ENCODE peak calls at places on chromosome 2, in ten cellular contexts. T, W, A, V, E, N, G, R, X and Q are unnamed samples.

GRCh38 chr2:175931751-175932295 is 70.2 kb downstream of the LNPK start:
- DNase-seq in T (no peak), W (no peak), A (no peak), V (no peak), E (no peak), N (peak; percentile 87), G (no peak), R (no peak), X (no peak), Q (no peak)

GRCh38 chr2:15982285-15982967 is 42.1 kb downstream of the MYCN start:
- DNase-seq in T (no peak), W (no peak), A (no peak), V (no peak), E (no peak), N (no peak), G (no peak), R (no peak), X (no peak), Q (no peak)

GRCh38 chr2:136310005-136310495 is 192.1 kb upstream of the CXCR4 start:
- DNase-seq in T (no peak), W (no peak), A (no peak), V (no peak), E (no peak), N (no peak), G (no peak), R (no peak), X (no peak), Q (no peak)

GRCh38 chr2:42252464-42252863 is 83.3 kb downstream of the EML4 start:
- DNase-seq in T (no peak), W (no peak), A (no peak), V (no peak), E (peak; percentile 17), N (no peak), G (no peak), R (no peak), X (no peak), Q (no peak)

GRCh38 chr2:104043864-104044263 is 810.1 kb upstream of the POU3F3 start:
- DNase-seq in T (peak; percentile 8), W (no peak), A (no peak), V (no peak), E (no peak), N (no peak), G (no peak), R (no peak), X (peak; percentile 10), Q (no peak)

GRCh38 chr2:128809256-128809636 is 490.6 kb upstream of the HS6ST1 start:
- DNase-seq in T (no peak), W (no peak), A (no peak), V (no peak), E (no peak), N (no peak), G (no peak), R (no peak), X (no peak), Q (no peak)

GRCh38 chr2:21099281-21099907 is 24.4 kb upstream of the TDRD15 start:
- DNase-seq in T (no peak), W (no peak), A (no peak), V (no peak), E (no peak), N (no peak), G (no peak), R (no peak), X (no peak), Q (no peak)

GRCh38 chr2:181356526-181356925 is 100.7 kb upstream of the ITGA4 start:
- DNase-seq in T (no peak), W (no peak), A (no peak), V (no peak), E (no peak), N (no peak), G (no peak), R (no peak), X (no peak), Q (no peak)

GRCh38 chr2:62663443-62663842 is 42.1 kb upstream of the EHBP1 start:
- DNase-seq in T (no peak), W (no peak), A (no peak), V (no peak), E (no peak), N (peak; percentile 97), G (no peak), R (no peak), X (no peak), Q (no peak)

GRCh38 chr2:62661263-62661635 is 44.3 kb upstream of the EHBP1 start:
- DNase-seq in T (no peak), W (no peak), A (no peak), V (no peak), E (no peak), N (no peak), G (no peak), R (no peak), X (no peak), Q (no peak)

GRCh38 chr2:62663920-62664319 is 41.6 kb upstream of the EHBP1 start:
- DNase-seq in T (no peak), W (no peak), A (no peak), V (no peak), E (no peak), N (no peak), G (no peak), R (no peak), X (no peak), Q (no peak)

GRCh38 chr2:62662131-62662530 is 43.4 kb upstream of the EHBP1 start:
- DNase-seq in T (no peak), W (no peak), A (no peak), V (no peak), E (no peak), N (no peak), G (no peak), R (no peak), X (no peak), Q (no peak)

DNA sequence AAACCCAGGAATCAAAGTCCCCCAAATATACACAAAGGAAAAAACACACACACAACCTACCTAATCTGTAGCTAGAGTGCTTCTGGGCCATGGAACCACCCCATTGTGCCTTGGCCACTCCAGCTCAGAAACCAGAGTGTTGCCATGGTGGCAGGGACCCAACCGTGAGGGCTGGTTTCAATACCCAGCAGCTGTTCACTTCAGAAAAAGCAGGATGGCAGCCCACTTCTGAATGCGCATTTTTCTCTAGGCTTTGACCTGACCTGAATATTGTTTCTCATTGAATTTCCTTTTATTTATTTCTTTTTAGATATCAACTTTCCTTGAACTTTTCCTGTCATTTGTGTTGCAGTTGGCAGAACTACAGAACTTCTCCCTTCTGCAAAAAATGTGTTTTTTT is 43.0 kb upstream of the EHBP1 start:
- DNase-seq in T (peak; percentile 17), W (no peak), A (peak; percentile 13), V (no peak), E (no peak), N (peak; percentile 47), G (no peak), R (no peak), X (no peak), Q (peak; percentile 49)
- H3K4me1 ChIP-seq in T (peaks cover 33% of the 10 kb centered on the region), W (no peaks in the 10 kb centered on the region), A (peaks cover 6% of the 10 kb centered on the region), V (peaks cover 52% of the 10 kb centered on the region), E (no peaks in the 10 kb centered on the region), N (peaks cover 24% of the 10 kb centered on the region), G (no peaks in the 10 kb centered on the region), R (peaks cover 45% of the 10 kb centered on the region), X (peaks cover 7% of the 10 kb centered on the region), Q (peaks cover 9% of the 10 kb centered on the region)

GRCh38 chr2:62195421-62196277 is at the start of gene B3GNT2:
- DNase-seq in T (peak; percentile 90), W (peak; percentile 74), A (peak; percentile 84), V (peak; percentile 88), E (peak; percentile 82), N (peak; percentile 61), G (peak; percentile 82), R (peak; percentile 88), X (peak; percentile 88), Q (peak; percentile 88)

GRCh38 chr2:62192811-62193210 is 3.1 kb upstream of the B3GNT2 start:
- DNase-seq in T (no peak), W (no peak), A (no peak), V (no peak), E (no peak), N (no peak), G (no peak), R (no peak), X (no peak), Q (no peak)

GRCh38 chr2:62196278-62196901 is 475 bp downstream of the B3GNT2 start:
- DNase-seq in T (peak; percentile 49), W (peak; percentile 55), A (peak; percentile 63), V (peak; percentile 79), E (peak; percentile 62), N (no peak), G (peak; percentile 62), R (peak; percentile 83), X (peak; percentile 64), Q (peak; percentile 62)

GRCh38 chr2:62197017-62197586 is 1.2 kb downstream of the B3GNT2 start:
- DNase-seq in T (peak; percentile 23), W (peak; percentile 31), A (peak; percentile 29), V (peak; percentile 69), E (peak; percentile 58), N (no peak), G (peak; percentile 57), R (peak; percentile 57), X (no peak), Q (no peak)

DNA sequence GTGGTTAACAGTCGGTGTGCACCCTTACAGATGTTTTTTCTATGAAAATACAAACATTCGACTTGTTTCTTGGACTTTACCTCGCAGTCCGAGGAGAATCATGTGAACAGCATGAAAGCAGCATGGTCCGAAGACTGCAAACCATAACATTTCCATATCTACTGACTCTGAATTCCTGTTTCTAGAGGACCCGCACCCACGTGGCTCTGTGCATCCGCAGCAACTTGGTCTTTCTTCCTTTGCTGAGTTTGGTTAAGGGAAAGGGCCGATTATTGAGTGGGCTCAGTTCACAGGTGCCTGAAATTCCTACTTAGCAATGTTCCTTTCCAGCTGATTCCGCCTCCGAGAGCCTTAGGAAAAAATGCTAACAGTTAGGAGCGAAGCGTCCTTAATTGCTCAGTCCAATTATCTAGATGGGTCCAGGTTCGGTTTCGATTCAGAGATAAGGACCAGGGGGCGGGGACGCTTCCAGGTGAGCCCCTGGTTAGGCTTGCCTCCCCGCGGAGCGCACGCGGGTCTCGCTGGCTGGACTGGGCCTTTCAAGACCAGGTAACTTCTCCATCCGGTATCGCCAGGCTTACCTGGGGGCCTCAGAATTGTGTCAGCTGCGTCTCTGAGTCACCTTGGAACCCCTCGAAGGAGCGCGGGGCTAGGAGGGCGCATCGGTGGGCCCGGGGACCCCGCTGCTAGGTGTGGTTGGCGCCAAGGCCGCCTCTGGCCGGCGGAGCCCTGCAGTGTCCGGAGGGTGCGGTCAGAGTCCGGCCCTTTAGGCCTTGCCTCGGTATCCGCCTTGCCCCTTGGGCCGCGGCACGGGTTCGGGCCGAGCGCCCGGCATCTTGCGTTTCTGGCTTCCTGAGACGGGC is 1.1 kb upstream of the B3GNT2 start:
- DNase-seq in T (peak; percentile 27), W (no peak), A (peak; percentile 41), V (no peak), E (no peak), N (no peak), G (no peak), R (peak; percentile 55), X (no peak), Q (peak; percentile 58)
- H3K4me3 ChIP-seq in T (peak overlapping the region; percentile 62), W (peak overlapping the region; percentile 97), A (peak overlapping the region; percentile 95), V (peak overlapping the region; percentile 88), E (peak overlapping the region; percentile 82), N (peak overlapping the region; percentile 72), G (peak overlapping the region; percentile 62), R (peak overlapping the region; percentile 97), X (peak overlapping the region; percentile 97), Q (peak overlapping the region; percentile 56)

GRCh38 chr2:165889761-165890242 is 63.8 kb downstream of the TTC21B start:
- DNase-seq in T (no peak), W (no peak), A (no peak), V (no peak), E (no peak), N (no peak), G (no peak), R (no peak), X (no peak), Q (no peak)
- H3K4me1 ChIP-seq in T (no peaks in the 10 kb centered on the region), W (no peaks in the 10 kb centered on the region), A (no peaks in the 10 kb centered on the region), V (no peaks in the 10 kb centered on the region), E (no peaks in the 10 kb centered on the region), N (no peaks in the 10 kb centered on the region), G (no peaks in the 10 kb centered on the region), R (no peaks in the 10 kb centered on the region), X (no peaks in the 10 kb centered on the region), Q (no peaks in the 10 kb centered on the region)

GRCh38 chr2:173353556-173353955 is 1.1 kb upstream of the CDCA7 start:
- DNase-seq in T (no peak), W (no peak), A (no peak), V (no peak), E (no peak), N (no peak), G (no peak), R (no peak), X (no peak), Q (no peak)
- H3K4me3 ChIP-seq in T (no peak overlapping the region), W (no peak overlapping the region), A (no peak overlapping the region), V (no peak overlapping the region), E (no peak overlapping the region), N (no peak overlapping the region), G (peak overlapping the region; percentile 75), R (no peak overlapping the region), X (no peak overlapping the region), Q (no peak overlapping the region)